ENCODE peak calls at places on chromosome 12, in five cellular contexts. G, E, P, F and Z are unnamed samples.

GRCh38 chr12:131850856-131851559 is 22.8 kb downstream of the MMP17 start:
- DNase-seq in E (no peak), F (no peak), G (peak; percentile 65), P (peak; percentile 81), Z (no peak)

GRCh38 chr12:25286837-25287236 is 36.1 kb upstream of the KRAS start:
- DNase-seq in E (no peak), G (no peak), P (no peak), F (no peak), Z (no peak)

GRCh38 chr12:132248439-132249157 is 80.8 kb downstream of the GALNT9 start:
- DNase-seq in G (no peak), E (no peak), F (no peak), P (no peak), Z (no peak)

GRCh38 chr12:15788266-15789214 is 648 bp downstream of the EPS8 start:
- DNase-seq in G (peak; percentile 60), E (peak; percentile 34), F (no peak), P (peak; percentile 47), Z (peak; percentile 64)

GRCh38 chr12:59649203-59649602 is 53.4 kb downstream of the SLC16A7 start:
- DNase-seq in G (no peak), F (no peak), E (no peak), P (no peak), Z (peak; percentile 57)

GRCh38 chr12:83130178-83130577 is 443.5 kb downstream of the TMTC2 start:
- DNase-seq in G (no peak), E (no peak), P (no peak), F (no peak), Z (no peak)

GRCh38 chr12:12759234-12759915 is 26.1 kb upstream of the APOLD1 start:
- DNase-seq in E (no peak), G (no peak), F (no peak), P (no peak), Z (no peak)

GRCh38 chr12:28130625-28131598 is 59.3 kb upstream of the CCDC91 start:
- DNase-seq in P (peak; percentile 27), E (no peak), F (no peak), G (no peak), Z (no peak)

GRCh38 chr12:93857917-93858513 is 180.8 kb downstream of the CRADD start:
- DNase-seq in G (no peak), E (no peak), F (no peak), P (no peak), Z (no peak)

GRCh38 chr12:16112151-16112550 is 165.3 kb downstream of the SLC15A5 start:
- DNase-seq in F (no peak), G (no peak), E (no peak), P (no peak), Z (no peak)

GRCh38 chr12:106771425-106771824 is 3.1 kb upstream of the RIC8B start:
- DNase-seq in G (no peak), P (no peak), E (no peak), F (no peak), Z (no peak)

GRCh38 chr12:52427083-52427482 is 7.1 kb downstream of the KRT75 start:
- DNase-seq in P (no peak), E (peak; percentile 27), G (no peak), F (no peak), Z (no peak)

GRCh38 chr12:22173154-22173553 is 127.1 kb downstream of the CMAS start:
- DNase-seq in F (no peak), E (no peak), P (peak; percentile 3), G (no peak), Z (no peak)

GRCh38 chr12:39902823-39903222 is 203.1 kb downstream of the SLC2A13 start:
- DNase-seq in G (no peak), E (peak; percentile 65), F (no peak), P (no peak), Z (no peak)

GRCh38 chr12:120215766-120216735 is 15.1 kb upstream of the RPLP0 start:
- DNase-seq in P (no peak), E (no peak), G (no peak), F (no peak), Z (no peak)

GRCh38 chr12:3777206-3777809 is 24.4 kb upstream of the CRACR2A start:
- DNase-seq in F (no peak), E (peak; percentile 33), G (no peak), P (peak; percentile 25), Z (no peak)

GRCh38 chr12:122028601-122029560 is 7.2 kb downstream of the BCL7A start:
- DNase-seq in G (no peak), E (no peak), P (no peak), F (no peak), Z (no peak)

GRCh38 chr12:133081408-133081806 is 684 bp downstream of the ZNF140 start:
- DNase-seq in E (no peak), P (no peak), G (no peak), F (no peak), Z (no peak)

GRCh38 chr12:52527121-52527800 is 7.1 kb upstream of the KRT5 start:
- DNase-seq in F (no peak), P (no peak), G (no peak), E (no peak), Z (no peak)

GRCh38 chr12:107515446-107515958 is 170.1 kb upstream of the PWP1 start:
- DNase-seq in P (peak; percentile 87), F (peak; percentile 87), E (peak; percentile 51), G (no peak), Z (no peak)

GRCh38 chr12:59737725-59738463 is 142.1 kb downstream of the SLC16A7 start:
- DNase-seq in F (no peak), G (no peak), P (no peak), E (no peak), Z (no peak)

GRCh38 chr12:78002878-78003277 is 172.2 kb downstream of the NAV3 start:
- DNase-seq in P (no peak), F (no peak), G (no peak), E (no peak), Z (no peak)

GRCh38 chr12:11958216-11959091 is 112.3 kb upstream of the BCL2L14 start:
- DNase-seq in F (no peak), E (no peak), P (peak; percentile 42), G (no peak), Z (no peak)

GRCh38 chr12:34347367-34347766 is 325.1 kb downstream of the ALG10 start:
- DNase-seq in P (peak; percentile 56), F (no peak), G (no peak), E (no peak), Z (peak; percentile 84)

GRCh38 chr12:47995976-47996375 is 8.3 kb downstream of the COL2A1 start:
- DNase-seq in E (no peak), G (peak; percentile 65), F (no peak), P (no peak), Z (no peak)

GRCh38 chr12:109912790-109913189 is 12.7 kb downstream of the TCHP start:
- DNase-seq in G (no peak), F (no peak), E (no peak), P (no peak), Z (no peak)

GRCh38 chr12:76623929-76624328 is 64.4 kb upstream of the OSBPL8 start:
- DNase-seq in E (peak; percentile 8), F (no peak), P (no peak), G (no peak), Z (no peak)

GRCh38 chr12:119544780-119545625 is 48.6 kb upstream of the TMEM233 start:
- DNase-seq in P (peak; percentile 69), G (peak; percentile 63), F (peak; percentile 69), E (peak; percentile 61), Z (peak; percentile 73)

GRCh38 chr12:124632510-124632909 is 65.1 kb upstream of the NCOR2 start:
- DNase-seq in G (no peak), E (no peak), F (no peak), P (no peak), Z (peak; percentile 80)

GRCh38 chr12:81257952-81258551 is 180.2 kb downstream of the ACSS3 start:
- DNase-seq in F (no peak), G (no peak), E (peak; percentile 28), P (no peak), Z (peak; percentile 64)

GRCh38 chr12:94551810-94552209 is 92.1 kb upstream of the CEP83 start:
- DNase-seq in P (no peak), E (no peak), G (no peak), F (no peak), Z (no peak)

GRCh38 chr12:27428466-27428865 is 18.1 kb upstream of the SMCO2 start:
- DNase-seq in F (no peak), P (no peak), G (no peak), E (no peak), Z (no peak)

GRCh38 chr12:6218526-6218925 is 18.3 kb downstream of the CD9 start:
- DNase-seq in F (no peak), P (no peak), E (no peak), G (no peak), Z (no peak)
- H3K4me1 ChIP-seq in F (peaks cover 83% of the 10 kb centered on the region), P (peaks cover 60% of the 10 kb centered on the region), E (peaks cover 88% of the 10 kb centered on the region), G (peaks cover 100% of the 10 kb centered on the region), Z (peaks cover 57% of the 10 kb centered on the region)

GRCh38 chr12:4858385-4858784 is 51.3 kb upstream of the KCNA1 start:
- DNase-seq in E (no peak), F (no peak), G (no peak), P (no peak), Z (peak; percentile 62)
- H3K4me3 ChIP-seq in E (no peak overlapping the region), F (peak overlapping the region; percentile 26), G (no peak overlapping the region), P (no peak overlapping the region), Z (no peak overlapping the region)

DNA sequence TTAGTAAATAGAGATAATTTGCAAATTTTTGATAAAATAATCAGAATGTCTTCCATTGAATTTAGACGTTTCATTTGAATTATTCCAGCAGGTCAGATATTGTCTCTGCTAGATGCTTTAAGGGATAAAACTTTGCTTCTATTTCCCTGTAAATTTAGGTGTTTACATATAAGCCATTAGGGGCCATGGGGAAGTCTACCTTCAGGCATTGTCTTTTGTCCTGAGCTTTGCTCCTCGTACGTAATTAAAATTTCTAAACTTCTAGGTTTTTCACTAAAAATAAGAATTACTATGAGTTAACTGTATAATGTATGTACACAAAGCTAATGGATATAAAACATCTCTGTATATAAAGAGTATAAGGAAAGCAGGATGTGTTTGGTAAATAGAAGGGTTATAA is 24.1 kb upstream of the CD69 start:
- DNase-seq in F (no peak), P (no peak), E (no peak), G (no peak), Z (no peak)
- H3K4me1 ChIP-seq in F (no peaks in the 10 kb centered on the region), P (no peaks in the 10 kb centered on the region), E (no peaks in the 10 kb centered on the region), G (no peaks in the 10 kb centered on the region), Z (no peaks in the 10 kb centered on the region)

GRCh38 chr12:57895337-57896138 is 45.8 kb upstream of the ATP23 start:
- DNase-seq in F (no peak), P (no peak), E (no peak), G (no peak), Z (no peak)
- H3K4me3 ChIP-seq in F (no peak overlapping the region), P (no peak overlapping the region), E (no peak overlapping the region), G (peak overlapping the region; percentile 55), Z (no peak overlapping the region)

GRCh38 chr12:111446631-111447570 is 41.2 kb downstream of the SH2B3 start:
- DNase-seq in G (peak; percentile 17), E (no peak), P (no peak), F (peak; percentile 53), Z (no peak)

GRCh38 chr12:111446044-111446581 is 40.4 kb downstream of the SH2B3 start:
- DNase-seq in P (no peak), G (peak; percentile 34), E (no peak), F (peak; percentile 58), Z (no peak)

GRCh38 chr12:111447571-111448265 is 42.0 kb downstream of the SH2B3 start:
- DNase-seq in F (peak; percentile 54), E (no peak), P (no peak), G (peak; percentile 19), Z (peak; percentile 29)

GRCh38 chr12:111448831-111449790 is 43.4 kb downstream of the SH2B3 start:
- DNase-seq in P (no peak), E (no peak), G (peak; percentile 8), F (peak; percentile 51), Z (no peak)

GRCh38 chr12:111448266-111448830 is 42.6 kb downstream of the SH2B3 start:
- DNase-seq in E (no peak), P (no peak), F (peak; percentile 54), G (peak; percentile 16), Z (peak; percentile 1)
- H3K4me1 ChIP-seq in E (no peaks in the 10 kb centered on the region), P (no peaks in the 10 kb centered on the region), F (peaks cover 78% of the 10 kb centered on the region), G (peaks cover 85% of the 10 kb centered on the region), Z (no peaks in the 10 kb centered on the region)

GRCh38 chr12:53737951-53738833 is 10.9 kb upstream of the CALCOCO1 start:
- DNase-seq in P (no peak), F (no peak), E (no peak), G (peak; percentile 48), Z (peak; percentile 39)
- H3K4me3 ChIP-seq in P (no peak overlapping the region), F (peak overlapping the region; percentile 11), E (no peak overlapping the region), G (peak overlapping the region; percentile 29), Z (peak overlapping the region; percentile 0)